ENCODE peak calls at places on chromosomes 3 and 15, in seven cellular contexts. Z is SK-N-SH treated with all-trans-retinoic acid at 6 μM for 48 hours, X is right cardiac atrium, U is natural killer cell, Y is aorta, E is naive B cell, L is RWPE2. G is an unnamed sample.

GRCh38 chr15:71066983-71067382 is 48.3 kb upstream of the THSD4 start:
- ATAC-seq in Z (no peak), X (peak), U (no peak), Y (no peak), E (no peak), L (peak), G (no peak)

GRCh38 chr15:45719490-45719889 is 84.7 kb downstream of the SQOR start:
- ATAC-seq in Z (no peak), X (peak), U (no peak), Y (no peak), E (no peak), L (no peak), G (no peak)

GRCh38 chr15:33059184-33059583 is 135.3 kb downstream of the FMN1 start:
- ATAC-seq in Z (peak), X (no peak), U (no peak), Y (no peak), E (no peak), L (no peak), G (no peak)

GRCh38 chr15:87619161-87619960 is 637.2 kb downstream of the NTRK3 start:
- ATAC-seq in Z (peak), X (peak), U (no peak), Y (peak), E (no peak), L (peak), G (no peak)

GRCh38 chr15:68360716-68361115 is 71.2 kb downstream of the ITGA11 start:
- ATAC-seq in Z (no peak), X (no peak), U (no peak), Y (no peak), E (no peak), L (no peak), G (no peak)

GRCh38 chr3:171971919-171972526 is 67.4 kb upstream of the FNDC3B start:
- ATAC-seq in Z (no peak), X (no peak), U (no peak), Y (no peak), E (no peak), L (peak), G (no peak)

GRCh38 chr3:177447938-177448337 is 250.7 kb upstream of the TBL1XR1 start:
- ATAC-seq in Z (no peak), X (no peak), U (no peak), Y (no peak), E (no peak), L (peak), G (no peak)

GRCh38 chr3:183527980-183528379 is 27.5 kb downstream of the KLHL6 start:
- ATAC-seq in Z (no peak), X (no peak), U (no peak), Y (no peak), E (peak), L (no peak), G (peak)

GRCh38 chr3:46110701-46111493 is 83.6 kb upstream of the XCR1 start:
- ATAC-seq in Z (peak), X (peak), U (no peak), Y (peak), E (no peak), L (peak), G (no peak)

GRCh38 chr3:25097023-25097422 is 331.0 kb upstream of the RARB start:
- ATAC-seq in Z (no peak), X (no peak), U (no peak), Y (no peak), E (no peak), L (no peak), G (no peak)

GRCh38 chr15:66580643-66581042 is 14.8 kb upstream of the LCTL start:
- ATAC-seq in Z (no peak), X (peak), U (no peak), Y (peak), E (no peak), L (no peak), G (no peak)

GRCh38 chr3:13427662-13428603 is 7.8 kb upstream of the NUP210 start:
- ATAC-seq in Z (no peak), X (no peak), U (no peak), Y (no peak), E (peak), L (no peak), G (peak)

GRCh38 chr3:48709051-48709461 is 8.0 kb downstream of the IP6K2 start:
- ATAC-seq in Z (peak), X (no peak), U (no peak), Y (no peak), E (no peak), L (peak), G (no peak)